ENCODE peak calls at places on chromosomes 1 and 21, in seven cellular contexts. V is midbrain; F is mesothelial cell of epicardium; J is Daoy; T is NCI-H187; Z is A549; Y is stimulated activated CD4-positive, alpha-beta T cell treated with anti-CD3 and anti-CD28 coated beads, Interleukin-2, amount 100 ng/mL, for 24 hours. M is an unnamed sample.
A peak's percentile ranks its signal among the peaks of the same experiment; 100 is the strongest.

GRCh38 chr1:196897158-196897828 is 9.4 kb downstream of the CFHR4 start:
- DNase-seq in V (no peak), F (no peak), J (no peak), T (no peak), Z (no peak), Y (no peak), M (peak; percentile 1)

GRCh38 chr21:28827422-28827821 is 165.3 kb downstream of the LTN1 start:
- DNase-seq in V (no peak), F (no peak), J (no peak), T (no peak), Z (no peak), Y (no peak), M (no peak)

GRCh38 chr1:79190074-79190473 is 183.5 kb upstream of the ADGRL4 start:
- DNase-seq in V (no peak), F (no peak), J (no peak), T (no peak), Z (no peak), Y (no peak), M (no peak)

GRCh38 chr1:58809327-58810040 is 25.6 kb upstream of the JUN start:
- DNase-seq in V (no peak), F (no peak), J (peak; percentile 70), T (no peak), Z (no peak), Y (no peak), M (no peak)

GRCh38 chr21:35050348-35051286 is 1.5 kb upstream of the RUNX1 start:
- DNase-seq in V (no peak), F (no peak), J (no peak), T (no peak), Z (no peak), Y (no peak), M (no peak)

GRCh38 chr21:27366846-27367245 is 400.0 kb upstream of the ADAMTS5 start:
- DNase-seq in V (no peak), F (no peak), J (no peak), T (no peak), Z (no peak), Y (no peak), M (no peak)

GRCh38 chr1:4711191-4711915 is 56.9 kb downstream of the AJAP1 start:
- DNase-seq in V (no peak), F (no peak), J (no peak), T (no peak), Z (no peak), Y (no peak), M (no peak)

GRCh38 chr1:226443439-226443838 is 35.5 kb upstream of the PARP1 start:
- DNase-seq in V (no peak), F (no peak), J (peak; percentile 82), T (no peak), Z (peak; percentile 16), Y (no peak), M (no peak)

GRCh38 chr1:160077496-160077895 is 3.8 kb upstream of the KCNJ9 start:
- DNase-seq in V (no peak), F (no peak), J (no peak), T (no peak), Z (no peak), Y (no peak), M (no peak)

GRCh38 chr1:226763741-226764264 is 24.7 kb upstream of the ITPKB start:
- DNase-seq in V (no peak), F (no peak), J (peak; percentile 81), T (no peak), Z (peak; percentile 87), Y (no peak), M (no peak)

GRCh38 chr1:156901966-156902922 is 8.7 kb downstream of the PEAR1 start:
- DNase-seq in V (no peak), F (no peak), J (no peak), T (no peak), Z (no peak), Y (no peak), M (no peak)

GRCh38 chr1:160437432-160438319 is 37.3 kb downstream of the VANGL2 start:
- DNase-seq in V (no peak), F (no peak), J (no peak), T (no peak), Z (no peak), Y (peak; percentile 29), M (no peak)

GRCh38 chr1:7470904-7471638 is 300.0 kb upstream of the VAMP3 start:
- DNase-seq in V (no peak), F (peak; percentile 51), J (peak; percentile 99), T (no peak), Z (peak; percentile 94), Y (no peak), M (no peak)

M was measured in anterior cingulate cortex.